ENCODE peak calls at places on chromosomes 3 and 15, in six cellular contexts. J is RWPE1, K is fibroblast of pulmonary artery, P is left lung, M is osteocyte, O is GM20000. L is an unnamed sample.

GRCh38 chr3:133763797-133764734 is 17.9 kb downstream of the TF start:
- DNase-seq in O (no peak), K (no peak), J (no peak), M (no peak), P (no peak), L (no peak)

GRCh38 chr3:172259191-172259590 is 189.1 kb downstream of the GHSR start:
- DNase-seq in M (no peak), K (peak; percentile 32), O (no peak), P (no peak), J (no peak), L (no peak)

GRCh38 chr3:52039846-52040245 is 16.5 kb downstream of the DUSP7 start:
- DNase-seq in K (peak; percentile 75), M (no peak), O (no peak), P (peak; percentile 85), J (no peak), L (no peak)

GRCh38 chr15:87579537-87579936 is 677.0 kb downstream of the NTRK3 start:
- DNase-seq in K (no peak), O (no peak), M (no peak), P (no peak), J (no peak), L (no peak)

GRCh38 chr15:94460624-94461023 is 229.3 kb downstream of the MCTP2 start:
- DNase-seq in K (no peak), J (no peak), O (no peak), M (no peak), P (no peak), L (no peak)

GRCh38 chr3:148847351-148847750 is 17.7 kb upstream of the CPA3 start:
- DNase-seq in K (no peak), O (no peak), P (no peak), M (no peak), J (no peak), L (peak; percentile 13)

GRCh38 chr3:100605358-100605757 is 4.0 kb upstream of the ADGRG7 start:
- DNase-seq in M (no peak), O (no peak), J (no peak), P (no peak), K (no peak), L (no peak)

GRCh38 chr3:168047190-168047795 is 48.4 kb downstream of the GOLIM4 start:
- DNase-seq in O (peak; percentile 61), J (peak; percentile 62), K (peak; percentile 90), P (no peak), M (no peak), L (peak; percentile 81)

GRCh38 chr3:102536479-102536878 is 101.7 kb downstream of the ZPLD1 start:
- DNase-seq in O (peak; percentile 29), J (peak; percentile 41), K (peak; percentile 63), M (no peak), P (no peak), L (peak; percentile 55)

GRCh38 chr3:109784852-109785631 is 447.7 kb upstream of the DPPA4 start:
- DNase-seq in K (no peak), O (no peak), M (no peak), J (no peak), P (no peak), L (no peak)

GRCh38 chr3:167742338-167742737 is 6.8 kb downstream of the SERPINI1 start:
- DNase-seq in K (no peak), J (no peak), O (no peak), M (no peak), P (no peak), L (no peak)

GRCh38 chr3:156964562-156964961 is 138.4 kb downstream of the LEKR1 start:
- DNase-seq in O (no peak), J (no peak), P (no peak), M (no peak), K (peak; percentile 14), L (peak; percentile 27)

GRCh38 chr3:127350172-127351050 is 62.6 kb upstream of the PRR20G start:
- DNase-seq in M (peak; percentile 75), J (no peak), O (no peak), P (no peak), K (no peak), L (no peak)

GRCh38 chr3:176302271-176302670 is 895.0 kb downstream of the TBL1XR1 start:
- DNase-seq in K (no peak), M (no peak), P (no peak), J (no peak), O (no peak), L (no peak)
- TF ChIP-seq CTCF in K (no peak), M (no peak), P (no peak), J (no peak), O (no peak), L (no peak)

GRCh38 chr3:182704926-182705325 is 88.4 kb upstream of the ATP11B start:
- DNase-seq in K (no peak), P (no peak), J (no peak), M (no peak), O (no peak), L (no peak)
- TF ChIP-seq CTCF in K (no peak), P (no peak), J (no peak), M (no peak), O (no peak), L (no peak)

GRCh38 chr3:126197343-126197742 is 17.0 kb upstream of the ALDH1L1 start:
- DNase-seq in K (no peak), M (no peak), O (no peak), P (no peak), J (no peak), L (no peak)
- TF ChIP-seq CTCF in K (no peak), M (no peak), O (no peak), P (no peak), J (no peak), L (no peak)

GRCh38 chr15:43872416-43873020 is 45.7 kb downstream of the WDR76 start:
- DNase-seq in P (no peak), J (peak; percentile 49), O (no peak), M (no peak), K (peak; percentile 90), L (peak; percentile 61)
- TF ChIP-seq CTCF in P (peak; percentile 20), J (peak; percentile 63), O (peak; percentile 14), M (peak; percentile 76), K (peak; percentile 78), L (peak; percentile 41)

DNA sequence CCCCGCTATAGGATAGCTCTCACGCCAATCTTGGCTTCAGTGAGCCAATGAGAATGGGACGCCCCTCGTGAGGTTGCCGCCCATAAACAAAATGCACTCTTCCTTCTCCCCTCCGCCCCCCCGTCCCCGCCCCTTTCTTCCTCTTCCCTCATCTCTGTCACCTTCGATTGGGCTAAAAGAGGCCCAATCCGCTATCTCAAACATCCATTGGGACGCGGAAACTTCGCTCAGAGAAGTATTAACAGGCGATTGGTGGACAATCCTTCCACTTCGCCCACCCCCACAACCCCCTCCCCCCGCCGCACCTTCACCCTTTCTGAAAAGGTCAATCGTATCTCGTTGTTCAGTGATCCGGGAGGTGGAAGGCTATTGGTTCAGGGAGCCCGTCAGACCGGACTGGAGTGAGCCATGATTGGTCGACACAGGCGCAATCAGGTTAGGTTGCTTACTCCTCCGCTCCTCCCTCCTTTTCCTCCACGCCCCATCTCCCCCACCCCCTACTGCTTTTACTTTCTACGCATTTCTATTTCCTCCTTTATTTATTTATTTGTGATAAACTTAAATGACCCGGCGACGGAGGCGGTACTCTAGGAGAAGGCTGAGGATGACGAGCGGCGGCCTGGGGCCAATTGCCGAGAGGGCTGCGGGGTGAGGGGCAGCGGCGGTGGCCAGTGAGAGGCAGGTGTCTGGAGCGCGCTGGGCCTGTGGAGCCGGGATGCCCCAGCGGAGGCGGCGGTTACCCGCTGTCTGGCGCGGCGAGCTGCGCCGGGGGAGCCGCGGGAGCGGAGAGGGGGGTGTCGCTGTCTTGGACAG is 447 bp upstream of the ZBTB20 start:
- DNase-seq in J (peak; percentile 98), O (peak; percentile 96), M (peak; percentile 98), P (peak; percentile 99), K (peak; percentile 100), L (peak; percentile 100)
- TF ChIP-seq CTCF in J (no peak), O (no peak), M (no peak), P (no peak), K (no peak), L (no peak)

DNA sequence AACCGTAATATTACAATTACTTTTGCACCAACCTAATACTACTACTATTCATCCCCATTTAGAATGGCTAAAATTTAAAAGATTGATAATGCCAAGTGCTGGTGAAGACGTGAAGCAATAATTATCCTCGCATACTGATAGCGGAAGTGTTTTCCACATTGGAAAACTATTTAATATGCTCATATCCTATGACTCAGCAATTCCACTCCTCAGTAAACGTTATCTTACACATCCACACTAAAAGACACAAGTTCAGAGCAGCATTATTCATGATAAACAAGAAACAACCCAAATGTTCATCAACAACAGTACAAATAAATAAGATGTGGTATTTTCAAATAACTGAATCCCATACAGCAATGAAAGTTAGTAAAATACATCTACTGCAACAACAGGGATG is 70.5 kb downstream of the VPS13C start:
- DNase-seq in K (peak; percentile 45), O (no peak), M (no peak), J (no peak), P (no peak), L (no peak)
- TF ChIP-seq CTCF in K (no peak), O (no peak), M (no peak), J (no peak), P (no peak), L (no peak)

GRCh38 chr3:39383913-39384664 is 919 bp downstream of the SLC25A38 start:
- DNase-seq in J (peak; percentile 94), K (peak; percentile 92), O (peak; percentile 96), P (peak; percentile 97), M (peak; percentile 98), L (peak; percentile 93)
- TF ChIP-seq CTCF in J (no peak), K (no peak), O (no peak), P (peak; percentile 28), M (peak; percentile 23), L (no peak)